ENCODE peak calls at places on chromosomes 6 and 20, in eight cellular contexts. One of them, this sample, is unnamed.

GRCh38 chr20:53040678-53041674 is 68.8 kb downstream of the TSHZ2 start:
- DNase-seq in psoas muscle: peak
- DNase-seq in ascending aorta: peak
- DNase-seq in CD8-positive, alpha-beta T cell: no peak
- DNase-seq in ovary: peak
- DNase-seq in mammary epithelial cell: peak
- DNase-seq in GM10248: no peak
- DNase-seq in prostate gland: no peak
- DNase-seq in this sample: no peak

GRCh38 chr6:105994522-105995402 is 91.4 kb upstream of the PRDM1 start:
- DNase-seq in psoas muscle: peak
- DNase-seq in ascending aorta: peak
- DNase-seq in CD8-positive, alpha-beta T cell: peak
- DNase-seq in ovary: peak
- DNase-seq in mammary epithelial cell: peak
- DNase-seq in GM10248: peak
- DNase-seq in prostate gland: peak
- DNase-seq in this sample: no peak

GRCh38 chr20:41040855-41041254 is 12.2 kb downstream of the TOP1 start:
- DNase-seq in psoas muscle: no peak
- DNase-seq in ascending aorta: no peak
- DNase-seq in CD8-positive, alpha-beta T cell: no peak
- DNase-seq in ovary: no peak
- DNase-seq in mammary epithelial cell: no peak
- DNase-seq in GM10248: no peak
- DNase-seq in prostate gland: no peak
- DNase-seq in this sample: no peak

GRCh38 chr6:20900396-20901160 is 366.3 kb downstream of the CDKAL1 start:
- DNase-seq in psoas muscle: no peak
- DNase-seq in ascending aorta: no peak
- DNase-seq in CD8-positive, alpha-beta T cell: no peak
- DNase-seq in ovary: no peak
- DNase-seq in mammary epithelial cell: no peak
- DNase-seq in GM10248: peak
- DNase-seq in prostate gland: no peak
- DNase-seq in this sample: no peak

GRCh38 chr6:21506126-21506525 is 87.4 kb upstream of the SOX4 start:
- DNase-seq in psoas muscle: no peak
- DNase-seq in ascending aorta: no peak
- DNase-seq in CD8-positive, alpha-beta T cell: no peak
- DNase-seq in ovary: no peak
- DNase-seq in mammary epithelial cell: peak
- DNase-seq in GM10248: no peak
- DNase-seq in prostate gland: no peak
- DNase-seq in this sample: no peak

GRCh38 chr6:105545947-105546710 is 143.2 kb upstream of the PREP start:
- DNase-seq in psoas muscle: no peak
- DNase-seq in ascending aorta: no peak
- DNase-seq in CD8-positive, alpha-beta T cell: no peak
- DNase-seq in ovary: no peak
- DNase-seq in mammary epithelial cell: peak
- DNase-seq in GM10248: no peak
- DNase-seq in prostate gland: no peak
- DNase-seq in this sample: no peak

GRCh38 chr6:46677314-46677654 is 10.4 kb upstream of the TDRD6 start:
- DNase-seq in psoas muscle: no peak
- DNase-seq in ascending aorta: no peak
- DNase-seq in CD8-positive, alpha-beta T cell: no peak
- DNase-seq in ovary: no peak
- DNase-seq in mammary epithelial cell: no peak
- DNase-seq in GM10248: no peak
- DNase-seq in prostate gland: no peak
- DNase-seq in this sample: no peak

GRCh38 chr20:57849126-57849867 is 139.5 kb upstream of the PMEPA1 start:
- DNase-seq in psoas muscle: no peak
- DNase-seq in ascending aorta: no peak
- DNase-seq in CD8-positive, alpha-beta T cell: no peak
- DNase-seq in ovary: no peak
- DNase-seq in mammary epithelial cell: no peak
- DNase-seq in GM10248: no peak
- DNase-seq in prostate gland: no peak
- DNase-seq in this sample: no peak

GRCh38 chr6:158076548-158076947 is 91.5 kb downstream of the SERAC1 start:
- DNase-seq in psoas muscle: no peak
- DNase-seq in ascending aorta: no peak
- DNase-seq in CD8-positive, alpha-beta T cell: no peak
- DNase-seq in ovary: no peak
- DNase-seq in mammary epithelial cell: no peak
- DNase-seq in GM10248: no peak
- DNase-seq in prostate gland: no peak
- DNase-seq in this sample: no peak

GRCh38 chr6:84462697-84463096 is 235.3 kb upstream of the CEP162 start:
- DNase-seq in psoas muscle: no peak
- DNase-seq in ascending aorta: no peak
- DNase-seq in CD8-positive, alpha-beta T cell: no peak
- DNase-seq in ovary: no peak
- DNase-seq in mammary epithelial cell: no peak
- DNase-seq in GM10248: no peak
- DNase-seq in prostate gland: no peak
- DNase-seq in this sample: no peak

GRCh38 chr6:30836431-30836866 is 47.9 kb upstream of the DDR1 start:
- DNase-seq in psoas muscle: peak
- DNase-seq in ascending aorta: peak
- DNase-seq in CD8-positive, alpha-beta T cell: no peak
- DNase-seq in ovary: peak
- DNase-seq in mammary epithelial cell: no peak
- DNase-seq in GM10248: no peak
- DNase-seq in prostate gland: peak
- DNase-seq in this sample: no peak

GRCh38 chr6:8574311-8574710 is 139.0 kb upstream of the SLC35B3 start:
- DNase-seq in psoas muscle: no peak
- DNase-seq in ascending aorta: no peak
- DNase-seq in CD8-positive, alpha-beta T cell: no peak
- DNase-seq in ovary: no peak
- DNase-seq in mammary epithelial cell: no peak
- DNase-seq in GM10248: no peak
- DNase-seq in prostate gland: no peak
- DNase-seq in this sample: no peak

GRCh38 chr6:72704979-72705378 is 83.1 kb downstream of the KCNQ5 start:
- DNase-seq in psoas muscle: no peak
- DNase-seq in ascending aorta: no peak
- DNase-seq in CD8-positive, alpha-beta T cell: no peak
- DNase-seq in ovary: no peak
- DNase-seq in mammary epithelial cell: no peak
- DNase-seq in GM10248: no peak
- DNase-seq in prostate gland: no peak
- DNase-seq in this sample: no peak

GRCh38 chr6:112413805-112414204 is 66.7 kb downstream of the RFPL4B start:
- DNase-seq in psoas muscle: no peak
- DNase-seq in ascending aorta: no peak
- DNase-seq in CD8-positive, alpha-beta T cell: no peak
- DNase-seq in ovary: no peak
- DNase-seq in mammary epithelial cell: peak
- DNase-seq in GM10248: no peak
- DNase-seq in prostate gland: no peak
- DNase-seq in this sample: no peak

GRCh38 chr6:21587182-21587924 is 6.2 kb upstream of the SOX4 start:
- DNase-seq in psoas muscle: peak
- DNase-seq in ascending aorta: peak
- DNase-seq in CD8-positive, alpha-beta T cell: peak
- DNase-seq in ovary: peak
- DNase-seq in mammary epithelial cell: peak
- DNase-seq in GM10248: peak
- DNase-seq in prostate gland: peak
- DNase-seq in this sample: no peak

GRCh38 chr6:95084867-95085266 is 492.5 kb upstream of the MANEA start:
- DNase-seq in psoas muscle: peak
- DNase-seq in ascending aorta: no peak
- DNase-seq in CD8-positive, alpha-beta T cell: no peak
- DNase-seq in ovary: no peak
- DNase-seq in mammary epithelial cell: no peak
- DNase-seq in GM10248: no peak
- DNase-seq in prostate gland: no peak
- DNase-seq in this sample: no peak

GRCh38 chr6:109743739-109744138 is 52.6 kb downstream of the FIG4 start:
- DNase-seq in psoas muscle: no peak
- DNase-seq in ascending aorta: no peak
- DNase-seq in CD8-positive, alpha-beta T cell: no peak
- DNase-seq in ovary: no peak
- DNase-seq in mammary epithelial cell: peak
- DNase-seq in GM10248: no peak
- DNase-seq in prostate gland: no peak
- DNase-seq in this sample: no peak

GRCh38 chr20:1901704-1902103 is 6.5 kb downstream of the SIRPA start:
- DNase-seq in psoas muscle: no peak
- DNase-seq in ascending aorta: no peak
- DNase-seq in CD8-positive, alpha-beta T cell: no peak
- DNase-seq in ovary: no peak
- DNase-seq in mammary epithelial cell: no peak
- DNase-seq in GM10248: no peak
- DNase-seq in prostate gland: no peak
- DNase-seq in this sample: no peak

GRCh38 chr20:17646901-17647301 is 35.1 kb downstream of the RRBP1 start:
- DNase-seq in psoas muscle: peak
- DNase-seq in ascending aorta: no peak
- DNase-seq in CD8-positive, alpha-beta T cell: no peak
- DNase-seq in ovary: peak
- DNase-seq in mammary epithelial cell: no peak
- DNase-seq in GM10248: no peak
- DNase-seq in prostate gland: no peak
- DNase-seq in this sample: peak

GRCh38 chr20:59873409-59873808 is 60.0 kb downstream of the SYCP2 start:
- DNase-seq in psoas muscle: no peak
- DNase-seq in ascending aorta: no peak
- DNase-seq in CD8-positive, alpha-beta T cell: no peak
- DNase-seq in ovary: no peak
- DNase-seq in mammary epithelial cell: peak
- DNase-seq in GM10248: no peak
- DNase-seq in prostate gland: no peak
- DNase-seq in this sample: no peak

GRCh38 chr20:38308447-38308846 is 4.5 kb downstream of the BPI start:
- DNase-seq in psoas muscle: no peak
- DNase-seq in ascending aorta: no peak
- DNase-seq in CD8-positive, alpha-beta T cell: no peak
- DNase-seq in ovary: no peak
- DNase-seq in mammary epithelial cell: no peak
- DNase-seq in GM10248: no peak
- DNase-seq in prostate gland: no peak
- DNase-seq in this sample: no peak

GRCh38 chr6:119061215-119061614 is 17.2 kb downstream of the FAM184A start:
- DNase-seq in psoas muscle: no peak
- DNase-seq in ascending aorta: no peak
- DNase-seq in CD8-positive, alpha-beta T cell: no peak
- DNase-seq in ovary: no peak
- DNase-seq in mammary epithelial cell: no peak
- DNase-seq in GM10248: no peak
- DNase-seq in prostate gland: no peak
- DNase-seq in this sample: no peak

GRCh38 chr6:41601248-41601549 is 37.1 kb upstream of the MDFI start:
- DNase-seq in psoas muscle: no peak
- DNase-seq in ascending aorta: no peak
- DNase-seq in CD8-positive, alpha-beta T cell: no peak
- DNase-seq in ovary: no peak
- DNase-seq in mammary epithelial cell: no peak
- DNase-seq in GM10248: no peak
- DNase-seq in prostate gland: no peak
- DNase-seq in this sample: no peak

GRCh38 chr6:90893385-90893784 is 306.5 kb upstream of the MAP3K7 start:
- DNase-seq in psoas muscle: no peak
- DNase-seq in ascending aorta: no peak
- DNase-seq in CD8-positive, alpha-beta T cell: no peak
- DNase-seq in ovary: no peak
- DNase-seq in mammary epithelial cell: no peak
- DNase-seq in GM10248: no peak
- DNase-seq in prostate gland: no peak
- DNase-seq in this sample: no peak

GRCh38 chr6:107646176-107646575 is 156.3 kb downstream of the SOBP start:
- DNase-seq in psoas muscle: peak
- DNase-seq in ascending aorta: peak
- DNase-seq in CD8-positive, alpha-beta T cell: no peak
- DNase-seq in ovary: no peak
- DNase-seq in mammary epithelial cell: no peak
- DNase-seq in GM10248: no peak
- DNase-seq in prostate gland: no peak
- DNase-seq in this sample: no peak

GRCh38 chr20:3622411-3622810 is 40.8 kb downstream of the GFRA4 start:
- DNase-seq in psoas muscle: no peak
- DNase-seq in ascending aorta: no peak
- DNase-seq in CD8-positive, alpha-beta T cell: no peak
- DNase-seq in ovary: no peak
- DNase-seq in mammary epithelial cell: no peak
- DNase-seq in GM10248: no peak
- DNase-seq in prostate gland: no peak
- DNase-seq in this sample: no peak

GRCh38 chr20:3616250-3616649 is 46.9 kb downstream of the GFRA4 start:
- DNase-seq in psoas muscle: no peak
- DNase-seq in ascending aorta: no peak
- DNase-seq in CD8-positive, alpha-beta T cell: no peak
- DNase-seq in ovary: no peak
- DNase-seq in mammary epithelial cell: peak
- DNase-seq in GM10248: no peak
- DNase-seq in prostate gland: peak
- DNase-seq in this sample: no peak

GRCh38 chr20:3621111-3621510 is 42.1 kb downstream of the GFRA4 start:
- DNase-seq in psoas muscle: no peak
- DNase-seq in ascending aorta: no peak
- DNase-seq in CD8-positive, alpha-beta T cell: no peak
- DNase-seq in ovary: no peak
- DNase-seq in mammary epithelial cell: no peak
- DNase-seq in GM10248: no peak
- DNase-seq in prostate gland: no peak
- DNase-seq in this sample: no peak
- TF ChIP-seq CTCF in psoas muscle: no peak
- TF ChIP-seq CTCF in ascending aorta: no peak
- TF ChIP-seq CTCF in CD8-positive, alpha-beta T cell: no peak
- TF ChIP-seq CTCF in ovary: no peak
- TF ChIP-seq CTCF in mammary epithelial cell: no peak
- TF ChIP-seq CTCF in GM10248: no peak
- TF ChIP-seq CTCF in prostate gland: no peak
- TF ChIP-seq CTCF in this sample: no peak

GRCh38 chr6:10420546-10421507 is 6.0 kb upstream of the TFAP2A start:
- DNase-seq in psoas muscle: no peak
- DNase-seq in ascending aorta: no peak
- DNase-seq in CD8-positive, alpha-beta T cell: no peak
- DNase-seq in ovary: no peak
- DNase-seq in mammary epithelial cell: no peak
- DNase-seq in GM10248: peak
- DNase-seq in prostate gland: no peak
- DNase-seq in this sample: no peak
- TF ChIP-seq CTCF in psoas muscle: no peak
- TF ChIP-seq CTCF in ascending aorta: no peak
- TF ChIP-seq CTCF in CD8-positive, alpha-beta T cell: no peak
- TF ChIP-seq CTCF in ovary: no peak
- TF ChIP-seq CTCF in mammary epithelial cell: no peak
- TF ChIP-seq CTCF in GM10248: peak
- TF ChIP-seq CTCF in prostate gland: no peak
- TF ChIP-seq CTCF in this sample: no peak

GRCh38 chr6:88919032-88919431 is 44.4 kb downstream of the RNGTT start:
- DNase-seq in psoas muscle: no peak
- DNase-seq in ascending aorta: no peak
- DNase-seq in CD8-positive, alpha-beta T cell: no peak
- DNase-seq in ovary: no peak
- DNase-seq in mammary epithelial cell: no peak
- DNase-seq in GM10248: no peak
- DNase-seq in prostate gland: no peak
- DNase-seq in this sample: no peak
- TF ChIP-seq CTCF in psoas muscle: no peak
- TF ChIP-seq CTCF in ascending aorta: no peak
- TF ChIP-seq CTCF in CD8-positive, alpha-beta T cell: no peak
- TF ChIP-seq CTCF in ovary: no peak
- TF ChIP-seq CTCF in mammary epithelial cell: peak
- TF ChIP-seq CTCF in GM10248: peak
- TF ChIP-seq CTCF in prostate gland: peak
- TF ChIP-seq CTCF in this sample: peak

GRCh38 chr6:68226460-68226859 is 408.6 kb upstream of the ADGRB3 start:
- DNase-seq in psoas muscle: no peak
- DNase-seq in ascending aorta: no peak
- DNase-seq in CD8-positive, alpha-beta T cell: no peak
- DNase-seq in ovary: no peak
- DNase-seq in mammary epithelial cell: no peak
- DNase-seq in GM10248: no peak
- DNase-seq in prostate gland: no peak
- DNase-seq in this sample: no peak
- TF ChIP-seq CTCF in psoas muscle: no peak
- TF ChIP-seq CTCF in ascending aorta: peak
- TF ChIP-seq CTCF in CD8-positive, alpha-beta T cell: no peak
- TF ChIP-seq CTCF in ovary: no peak
- TF ChIP-seq CTCF in mammary epithelial cell: peak
- TF ChIP-seq CTCF in GM10248: peak
- TF ChIP-seq CTCF in prostate gland: no peak
- TF ChIP-seq CTCF in this sample: peak

This sample was measured in D721Med.